ENCODE peak calls at places on chromosomes 11 and 22, in nine cellular contexts. W is endothelial cell of umbilical vein, Z is Karpas-422, U is GM23248, V is fibroblast of lung, E is K562, T is GM12878, P is astrocyte, X is mammary epithelial cell. B is an unnamed sample. For H3K79me2 and H4K20me1, the result is how much of the 10 kb centered on the place peaks cover.

GRCh38 chr22:26953380-26953807 is 296.0 kb downstream of the MIAT start:
- DNase-seq in W (no peak), Z (no peak), P (no peak), E (no peak), T (no peak), X (no peak), U (no peak), V (peak), B (no peak)

GRCh38 chr11:87137711-87138110 is 100.0 kb downstream of the TMEM135 start:
- DNase-seq in E (no peak), P (peak), U (peak), T (no peak), W (no peak), V (peak), X (no peak), Z (no peak), B (no peak)

GRCh38 chr22:25774575-25775026 is 32.6 kb downstream of the MYO18B start:
- DNase-seq in P (no peak), T (no peak), Z (peak), X (no peak), V (no peak), E (no peak), W (no peak), U (peak), B (peak)

GRCh38 chr11:88357323-88358039 is 19.9 kb upstream of the CTSC start:
- DNase-seq in W (no peak), T (peak), P (peak), V (peak), E (peak), U (peak), X (no peak), Z (no peak), B (no peak)

GRCh38 chr11:110000045-110000502 is 93.1 kb upstream of the ZC3H12C start:
- DNase-seq in E (peak), V (peak), T (peak), P (peak), X (peak), U (peak), Z (peak), W (peak), B (peak)

GRCh38 chr22:26835929-26836528 is 178.6 kb downstream of the MIAT start:
- DNase-seq in U (peak), V (no peak), X (peak), Z (peak), P (no peak), E (peak), W (peak), T (no peak), B (peak)

GRCh38 chr22:38609371-38609770 is 39.4 kb upstream of the DMC1 start:
- DNase-seq in X (no peak), W (no peak), Z (no peak), V (peak), P (no peak), T (no peak), U (no peak), E (no peak), B (no peak)

GRCh38 chr11:23112987-23113886 is 253.0 kb upstream of the CCDC179 start:
- DNase-seq in E (peak), Z (peak), P (peak), T (no peak), V (peak), U (peak), W (peak), X (peak), B (peak)

GRCh38 chr11:73965076-73965763 is 14.4 kb downstream of the DNAJB13 start:
- DNase-seq in T (no peak), E (no peak), P (no peak), X (no peak), Z (no peak), V (no peak), W (no peak), U (peak), B (no peak)

GRCh38 chr11:63639195-63639832 is 25.1 kb upstream of the PLAAT3 start:
- DNase-seq in V (peak), Z (peak), X (no peak), E (no peak), P (no peak), T (no peak), W (peak), U (peak), B (peak)

GRCh38 chr11:47408598-47409439 is 429 bp downstream of the SLC39A13 start:
- DNase-seq in W (peak), E (no peak), T (no peak), U (peak), X (peak), V (peak), Z (no peak), P (peak), B (no peak)

GRCh38 chr22:37241351-37242142 is 2.5 kb downstream of the RAC2 start:
- DNase-seq in X (no peak), U (no peak), T (no peak), P (no peak), W (no peak), E (no peak), Z (peak), V (peak), B (no peak)

GRCh38 chr11:35419713-35420333 is 465 bp upstream of the SLC1A2 start:
- DNase-seq in V (no peak), T (no peak), E (no peak), U (peak), P (no peak), X (no peak), W (no peak), Z (no peak), B (no peak)
- H2AFZ ChIP-seq in V (no peak), T (no peak), E (no peak), U (peak), P (peak), X (no peak), W (no peak), Z (no peak), B (no peak)

GRCh38 chr11:96293109-96293508 is 49.9 kb downstream of the MAML2 start:
- DNase-seq in Z (no peak), V (no peak), W (no peak), U (no peak), P (no peak), T (no peak), E (no peak), X (no peak), B (no peak)
- H3K79me2 ChIP-seq in Z (under half), V (under half), W (under half), U (half or more), P (half or more), T (half or more), E (under half), X (under half), B (under half)

GRCh38 chr11:45860348-45860747 is 13.1 kb downstream of the CRY2 start:
- DNase-seq in Z (no peak), U (no peak), E (no peak), X (no peak), W (no peak), V (no peak), P (no peak), T (no peak), B (no peak)
- H4K20me1 ChIP-seq in Z (under half), U (under half), E (under half), X (under half), W (under half), V (under half), P (under half), T (under half), B (under half)

DNA sequence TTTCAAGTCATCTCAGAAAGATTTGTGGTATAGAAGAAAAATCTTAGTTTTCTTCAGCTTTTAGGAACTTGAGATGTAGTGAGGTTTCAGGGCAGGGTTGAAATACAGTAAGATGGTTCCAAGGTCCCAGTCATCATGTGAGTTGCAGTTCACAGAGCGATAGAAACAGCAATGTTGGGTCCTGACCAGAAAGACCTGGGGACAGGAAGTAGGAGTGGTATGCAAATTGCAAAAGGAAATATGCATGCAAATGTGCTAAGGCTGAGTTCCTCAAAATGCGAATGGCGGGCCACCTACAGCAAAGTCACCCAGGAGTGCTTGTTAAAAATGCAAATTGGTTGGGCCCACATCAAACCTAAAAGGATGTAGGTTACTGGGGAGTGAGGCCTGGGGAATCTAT is 1032.7 kb upstream of the TENM4 start:
- DNase-seq in X (no peak), E (no peak), U (no peak), P (no peak), T (peak), W (no peak), Z (no peak), V (no peak), B (no peak)
- H2AFZ ChIP-seq in X (no peak), E (no peak), U (no peak), P (no peak), T (no peak), W (no peak), Z (no peak), V (no peak), B (no peak)

DNA sequence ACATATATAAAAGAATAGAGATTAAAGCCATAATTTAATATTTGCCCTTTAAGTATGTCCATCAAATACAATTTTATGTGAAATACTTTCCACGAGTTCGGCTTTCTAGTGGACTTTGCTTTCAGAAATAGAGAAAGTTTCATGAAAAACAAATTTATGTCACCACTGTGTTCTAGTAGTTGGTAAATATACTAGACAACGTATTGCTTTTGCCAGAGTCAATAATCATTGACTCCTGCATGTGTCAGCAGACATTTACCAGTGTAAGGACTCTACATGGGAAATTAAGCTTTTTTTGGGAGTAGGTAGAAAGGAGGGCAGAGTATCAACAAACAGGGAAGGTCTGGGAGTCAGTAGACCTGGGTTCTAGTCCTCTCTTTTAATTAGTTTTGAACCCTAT is 32.3 kb upstream of the CAT start:
- DNase-seq in E (no peak), V (no peak), W (no peak), X (no peak), T (no peak), U (no peak), P (no peak), Z (no peak), B (no peak)
- H3K79me2 ChIP-seq in E (under half), V (under half), W (under half), X (under half), T (under half), U (under half), P (under half), Z (under half), B (under half)

B was measured in OCI-LY7.